ENCODE peak calls at places on chromosomes 6 and 20, in nine cellular contexts. D is stimulated activated naive CD8-positive, alpha-beta T cell treated with anti-CD3 and anti-CD28 coated beads, Interleukin-15, amount 100 ng/mL, for 72 hours; K is GM04503; J is effector CD4-positive, alpha-beta T cell; L is ELF-1; Y is MM.1S; R is HEK293T; H is fibroblast of pulmonary artery; T is HFF-Myc. G is an unnamed sample.

GRCh38 chr6:124659427-124659826 is 302.8 kb upstream of the RNF217 start:
- DNase-seq in J (no peak), L (no peak), Y (no peak), T (no peak), D (no peak), H (no peak), R (no peak), K (no peak), G (no peak)

GRCh38 chr6:106470316-106470715 is 109.8 kb downstream of the CRYBG1 start:
- DNase-seq in Y (no peak), L (no peak), J (no peak), R (no peak), K (no peak), H (no peak), T (no peak), D (no peak), G (no peak)

GRCh38 chr20:50285376-50286173 is 94.9 kb downstream of the CEBPB start:
- DNase-seq in K (peak), R (peak), H (peak), Y (no peak), T (peak), D (no peak), L (no peak), J (no peak), G (no peak)

GRCh38 chr6:1738682-1739081 is 129.0 kb downstream of the FOXC1 start:
- DNase-seq in J (no peak), L (no peak), Y (no peak), H (peak), D (no peak), R (no peak), T (no peak), K (no peak), G (no peak)

GRCh38 chr20:44215125-44215524 is 4.6 kb upstream of the OSER1 start:
- DNase-seq in D (peak), T (no peak), L (peak), K (no peak), R (peak), H (peak), J (peak), Y (peak), G (no peak)

GRCh38 chr6:77457720-77458349 is 5.5 kb downstream of the HTR1B start:
- DNase-seq in J (no peak), D (no peak), L (peak), R (peak), K (peak), H (peak), Y (peak), T (peak), G (no peak)

GRCh38 chr6:79947191-79948173 is at the start of gene ELOVL4:
- DNase-seq in H (peak), D (peak), R (peak), Y (peak), J (peak), L (peak), K (peak), T (no peak), G (peak)

GRCh38 chr6:108836061-108836460 is 12.2 kb upstream of the ARMC2 start:
- DNase-seq in K (no peak), J (no peak), L (no peak), T (no peak), R (no peak), Y (peak), H (no peak), D (no peak), G (no peak)

GRCh38 chr6:83430606-83431544 is at the start of gene ME1:
- DNase-seq in Y (peak), L (peak), J (no peak), H (peak), T (peak), D (no peak), R (peak), K (no peak), G (peak)

GRCh38 chr6:45504947-45505346 is 127.2 kb upstream of the SUPT3H start:
- DNase-seq in J (no peak), L (peak), Y (no peak), K (no peak), D (no peak), R (peak), T (peak), H (peak), G (no peak)

GRCh38 chr6:45715508-45715803 is 300.2 kb downstream of the CLIC5 start:
- DNase-seq in Y (no peak), R (no peak), T (no peak), D (no peak), H (no peak), K (no peak), J (no peak), L (no peak), G (no peak)

GRCh38 chr20:20609522-20609921 is 102.9 kb downstream of the RALGAPA2 start:
- DNase-seq in D (no peak), L (no peak), J (no peak), Y (no peak), K (no peak), R (no peak), H (no peak), T (no peak), G (no peak)

GRCh38 chr6:170186006-170186908 is 104.6 kb downstream of the DLL1 start:
- DNase-seq in T (no peak), Y (no peak), R (no peak), H (no peak), K (no peak), D (no peak), L (no peak), J (no peak), G (no peak)

GRCh38 chr6:1127129-1127528 is 184.8 kb upstream of the FOXQ1 start:
- DNase-seq in Y (no peak), L (no peak), K (no peak), R (no peak), T (no peak), J (no peak), H (no peak), D (no peak), G (no peak)

GRCh38 chr20:49098136-49098535 is 52.0 kb downstream of the CSE1L start:
- DNase-seq in J (no peak), H (no peak), L (no peak), D (no peak), Y (no peak), R (no peak), K (no peak), T (no peak), G (no peak)

GRCh38 chr20:48761023-48761785 is 66.6 kb downstream of the PREX1 start:
- DNase-seq in R (no peak), L (no peak), J (peak), H (no peak), K (no peak), D (peak), Y (no peak), T (no peak), G (peak)

GRCh38 chr6:31970604-31971271 is 1.2 kb downstream of the DXO start:
- DNase-seq in T (no peak), L (no peak), Y (no peak), J (no peak), D (no peak), K (no peak), H (no peak), R (no peak), G (no peak)

GRCh38 chr6:36625161-36625919 is 31.2 kb downstream of the SRSF3 start:
- DNase-seq in R (no peak), T (no peak), Y (no peak), L (no peak), H (peak), J (no peak), D (no peak), K (peak), G (no peak)

GRCh38 chr6:10478187-10479040 is 42.7 kb upstream of the GCNT2 start:
- DNase-seq in K (peak), H (peak), D (peak), Y (peak), R (peak), J (no peak), T (peak), L (no peak), G (peak)

GRCh38 chr6:1535295-1535694 is 74.4 kb upstream of the FOXC1 start:
- DNase-seq in D (no peak), R (no peak), T (no peak), K (no peak), J (peak), Y (no peak), L (no peak), H (peak), G (no peak)

GRCh38 chr20:14127831-14128230 is 132.5 kb downstream of the MACROD2 start:
- DNase-seq in T (no peak), L (no peak), Y (no peak), J (no peak), K (no peak), R (no peak), H (no peak), D (no peak), G (no peak)

GRCh38 chr6:146819596-146820320 is 221.0 kb downstream of the ADGB start:
- DNase-seq in T (no peak), D (no peak), J (no peak), R (no peak), K (no peak), H (peak), L (peak), Y (no peak), G (no peak)

GRCh38 chr6:47098570-47098993 is 56.5 kb upstream of the ADGRF1 start:
- DNase-seq in H (peak), D (no peak), J (no peak), R (no peak), Y (no peak), T (no peak), K (peak), L (no peak), G (peak)

G was measured in HL-60.